ENCODE peak calls at places on chromosomes 6 and 20, in seven cellular contexts. F, Z, E, U, J, K and M are unnamed samples.

GRCh38 chr6:156662025-156662445 is 115.1 kb upstream of the ARID1B start:
- DNase-seq in U (no peak), E (peak; percentile 61), Z (peak; percentile 56), F (no peak), K (no peak), J (no peak), M (peak; percentile 66)

GRCh38 chr6:160248538-160248937 is 10.1 kb downstream of the SLC22A2 start:
- DNase-seq in K (no peak), E (peak; percentile 29), F (no peak), Z (no peak), J (no peak), U (no peak), M (peak; percentile 32)

GRCh38 chr6:133916650-133917151 is 27.8 kb downstream of the TCF21 start:
- DNase-seq in U (peak; percentile 91), J (peak; percentile 62), Z (peak; percentile 90), K (peak; percentile 91), F (peak; percentile 63), E (peak; percentile 35), M (peak; percentile 89)

GRCh38 chr20:6142348-6142993 is 19.6 kb upstream of the FERMT1 start:
- DNase-seq in E (peak; percentile 65), U (peak; percentile 62), Z (peak; percentile 52), F (peak; percentile 54), J (peak; percentile 24), K (peak; percentile 65), M (peak; percentile 71)

GRCh38 chr6:147911686-147912085 is 403.2 kb downstream of the SAMD5 start:
- DNase-seq in U (no peak), E (no peak), J (no peak), Z (no peak), K (no peak), F (no peak), M (no peak)

GRCh38 chr6:105164418-105164817 is 15.4 kb downstream of the POPDC3 start:
- DNase-seq in E (no peak), Z (no peak), F (no peak), J (no peak), K (peak; percentile 53), U (peak; percentile 16), M (peak; percentile 57)

GRCh38 chr6:34556031-34556471 is at the start of gene SPDEF:
- DNase-seq in F (no peak), Z (peak; percentile 34), U (no peak), J (no peak), K (no peak), E (no peak), M (no peak)

GRCh38 chr6:25934181-25934580 is 3.7 kb upstream of the SLC17A2 start:
- DNase-seq in E (no peak), Z (no peak), J (no peak), U (no peak), K (no peak), F (no peak), M (no peak)

GRCh38 chr6:40825085-40825484 is 213.9 kb downstream of the UNC5CL start:
- DNase-seq in E (no peak), U (no peak), F (no peak), J (no peak), K (no peak), Z (no peak), M (no peak)

GRCh38 chr20:1868856-1869255 is 26.4 kb upstream of the SIRPA start:
- DNase-seq in K (peak; percentile 64), E (no peak), Z (no peak), U (peak; percentile 16), F (no peak), J (no peak), M (no peak)

GRCh38 chr6:43674921-43675320 is 12.7 kb downstream of the MRPS18A start:
- DNase-seq in J (no peak), E (no peak), U (no peak), F (no peak), K (no peak), Z (no peak), M (no peak)

GRCh38 chr6:55825402-55826051 is 49.9 kb downstream of the BMP5 start:
- DNase-seq in E (no peak), U (peak; percentile 56), F (no peak), Z (no peak), K (peak; percentile 78), J (peak; percentile 72), M (peak; percentile 11)

GRCh38 chr6:36227379-36228344 is 31.1 kb downstream of the BRPF3 start:
- DNase-seq in J (no peak), U (no peak), Z (no peak), E (no peak), K (no peak), F (no peak), M (peak; percentile 66)

GRCh38 chr6:15400572-15401004 is 154.7 kb downstream of the JARID2 start:
- DNase-seq in F (no peak), K (peak; percentile 16), E (peak; percentile 15), U (peak; percentile 32), J (no peak), Z (peak; percentile 47), M (no peak)

GRCh38 chr20:38631155-38632022 is 29.8 kb downstream of the ARHGAP40 start:
- DNase-seq in K (no peak), E (no peak), U (no peak), F (no peak), Z (no peak), J (no peak), M (no peak)

GRCh38 chr6:2546941-2547716 is 203.6 kb downstream of the MYLK4 start:
- DNase-seq in F (no peak), J (no peak), U (no peak), K (no peak), Z (no peak), E (no peak), M (no peak)

GRCh38 chr6:42547407-42548329 is 16.2 kb upstream of the UBR2 start:
- DNase-seq in J (no peak), K (peak; percentile 73), Z (peak; percentile 89), F (peak; percentile 84), E (peak; percentile 77), U (peak; percentile 83), M (peak; percentile 75)

GRCh38 chr6:138824482-138825134 is 28.7 kb downstream of the ECT2L start:
- DNase-seq in F (peak; percentile 53), J (no peak), U (no peak), Z (no peak), E (no peak), K (peak; percentile 9), M (no peak)

GRCh38 chr6:87483929-87484328 is 11.2 kb downstream of the SLC35A1 start:
- DNase-seq in Z (no peak), K (peak; percentile 43), F (peak; percentile 51), J (no peak), E (no peak), U (peak; percentile 63), M (peak; percentile 43)

GRCh38 chr6:28648878-28649375 is 123.2 kb downstream of the GPX5 start:
- DNase-seq in Z (no peak), F (no peak), U (no peak), K (no peak), E (peak; percentile 24), J (no peak), M (peak; percentile 14)

GRCh38 chr6:38982470-38982869 is 66.1 kb upstream of the GLP1R start:
- DNase-seq in Z (no peak), K (no peak), J (no peak), U (no peak), E (no peak), F (no peak), M (peak; percentile 14)

GRCh38 chr20:56788671-56789610 is 159.8 kb downstream of the TFAP2C start:
- DNase-seq in E (no peak), K (no peak), F (no peak), Z (no peak), J (no peak), U (peak; percentile 23), M (peak; percentile 53)

GRCh38 chr6:111987295-111987694 is 66.6 kb upstream of the CCN6 start:
- DNase-seq in J (no peak), Z (no peak), F (no peak), K (peak; percentile 50), U (peak; percentile 8), E (no peak), M (peak; percentile 76)

GRCh38 chr6:9834233-9834632 is 580.6 kb downstream of the TFAP2A start:
- DNase-seq in E (no peak), F (no peak), Z (no peak), U (no peak), K (no peak), J (no peak), M (no peak)

GRCh38 chr20:32278199-32278643 is 770 bp downstream of the KIF3B start:
- DNase-seq in K (peak; percentile 17), F (no peak), J (no peak), E (no peak), Z (no peak), U (no peak), M (no peak)

GRCh38 chr20:440148-440547 is 22.2 kb downstream of the TBC1D20 start:
- DNase-seq in E (no peak), U (no peak), J (no peak), K (no peak), Z (no peak), F (no peak), M (no peak)

GRCh38 chr6:126553856-126554255 is 213.9 kb downstream of the CENPW start:
- DNase-seq in E (no peak), F (no peak), J (no peak), K (no peak), U (no peak), Z (no peak), M (no peak)
- TF ChIP-seq CTCF in E (no peak), F (no peak), J (no peak), K (no peak), U (no peak), Z (no peak), M (no peak)

GRCh38 chr6:64948261-64948660 is 758.8 kb downstream of the EYS start:
- DNase-seq in E (no peak), F (no peak), K (no peak), U (no peak), Z (no peak), J (no peak), M (no peak)
- TF ChIP-seq CTCF in E (no peak), F (no peak), K (no peak), U (no peak), Z (no peak), J (no peak), M (no peak)

DNA sequence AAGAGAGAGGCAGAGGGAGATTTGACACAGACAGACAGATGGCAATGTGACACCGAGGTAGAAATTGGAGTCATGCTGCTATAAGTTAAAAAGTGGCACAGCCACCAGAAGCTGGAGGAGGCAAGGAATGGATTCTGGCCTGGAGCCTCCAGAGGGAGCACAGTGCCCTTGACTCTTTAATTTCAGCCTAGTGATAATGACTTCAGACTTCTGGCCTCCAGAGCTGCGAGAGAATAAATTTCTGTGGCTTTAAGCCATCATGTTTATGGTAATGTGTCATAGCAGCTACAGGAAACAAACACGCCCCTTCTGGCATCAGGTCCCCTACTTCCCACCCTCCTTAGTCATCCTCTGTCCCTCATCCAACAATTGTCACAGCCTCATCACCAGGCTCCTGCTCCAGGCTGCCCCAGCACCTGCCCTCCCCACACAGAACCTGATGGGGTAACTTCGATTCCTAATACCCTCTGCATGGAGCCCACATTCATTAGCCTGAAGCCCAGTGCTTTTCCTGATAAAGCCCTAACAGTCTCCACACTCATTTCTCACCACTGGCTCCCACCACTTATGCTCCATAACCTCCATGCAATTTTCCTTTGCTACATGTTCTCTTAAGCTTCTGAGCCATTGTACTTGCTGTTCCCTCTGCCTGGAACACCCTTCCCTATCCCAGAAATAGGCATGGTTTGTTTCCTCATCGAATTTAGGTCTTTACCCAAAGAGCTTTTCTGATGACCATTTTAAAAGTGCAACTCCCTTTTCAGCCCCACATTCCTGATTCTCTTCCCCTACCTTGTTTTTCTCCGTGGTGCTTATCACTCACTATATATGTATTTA is 69.7 kb upstream of the TOX2 start:
- DNase-seq in F (no peak), U (peak; percentile 65), E (no peak), J (peak; percentile 10), K (peak; percentile 95), Z (no peak), M (peak; percentile 68)
- TF ChIP-seq CTCF in F (peak; percentile 26), U (no peak), E (peak; percentile 40), J (peak; percentile 44), K (peak; percentile 49), Z (no peak), M (no peak)

GRCh38 chr6:20202070-20202658 is 10.1 kb downstream of the MBOAT1 start:
- DNase-seq in F (no peak), E (peak; percentile 59), Z (no peak), J (no peak), K (peak; percentile 40), U (peak; percentile 38), M (peak; percentile 69)
- TF ChIP-seq CTCF in F (no peak), E (no peak), Z (no peak), J (no peak), K (no peak), U (no peak), M (no peak)